ENCODE peak calls at places on chromosomes 6 and 20, in nine cellular contexts. U is left ventricle myocardium superior, N is AG09319, Q is neural progenitor cell, F is sigmoid colon, K is left cardiac atrium, C is HEK293T, E is cardiac fibroblast, P is NCI-H345. M is an unnamed sample.

GRCh38 chr20:63014710-63015109 is 7.9 kb upstream of the BHLHE23 start:
- DNase-seq in C (no peak), E (no peak), F (no peak), P (peak), Q (peak), N (no peak), U (no peak), K (no peak), M (no peak)

GRCh38 chr6:40887079-40887822 is 151.8 kb downstream of the UNC5CL start:
- DNase-seq in C (no peak), N (no peak), E (no peak), U (no peak), F (no peak), P (no peak), Q (no peak), K (no peak), M (peak)

GRCh38 chr6:14964901-14965300 is 281.0 kb upstream of the JARID2 start:
- DNase-seq in E (no peak), P (no peak), U (no peak), Q (no peak), F (no peak), N (no peak), C (no peak), K (no peak), M (no peak)

GRCh38 chr6:116244284-116244683 is 9.6 kb downstream of the TSPYL4 start:
- DNase-seq in U (no peak), C (peak), F (no peak), P (peak), K (no peak), Q (no peak), E (no peak), N (no peak), M (no peak)

GRCh38 chr6:13593720-13594119 is 19.3 kb downstream of the SIRT5 start:
- DNase-seq in U (no peak), P (no peak), E (peak), C (no peak), K (no peak), F (no peak), Q (no peak), N (no peak), M (no peak)

GRCh38 chr6:84027340-84028183 is 6.0 kb upstream of the MRAP2 start:
- DNase-seq in N (no peak), K (peak), C (no peak), U (no peak), P (peak), E (no peak), Q (no peak), F (no peak), M (no peak)

GRCh38 chr6:85458184-85458583 is 8.3 kb downstream of the NT5E start:
- DNase-seq in U (no peak), C (no peak), P (no peak), N (no peak), F (no peak), Q (no peak), E (no peak), K (no peak), M (no peak)

GRCh38 chr6:113350521-113350920 is 506.6 kb upstream of the MARCKS start:
- DNase-seq in U (no peak), N (no peak), C (no peak), K (no peak), E (peak), Q (no peak), P (no peak), F (no peak), M (no peak)

GRCh38 chr6:166662690-166663089 is 35.6 kb upstream of the RPS6KA2 start:
- DNase-seq in U (no peak), K (no peak), P (no peak), Q (no peak), C (no peak), N (no peak), E (no peak), F (no peak), M (no peak)

GRCh38 chr20:32387262-32387661 is 29.1 kb downstream of the ASXL1 start:
- DNase-seq in P (no peak), N (no peak), E (no peak), K (no peak), F (no peak), U (no peak), Q (no peak), C (no peak), M (no peak)

GRCh38 chr6:35724471-35724870 is 12.4 kb upstream of the ARMC12 start:
- DNase-seq in K (no peak), Q (no peak), F (no peak), E (no peak), U (no peak), N (no peak), P (no peak), C (no peak), M (no peak)

M was measured in cardiac septum.